ENCODE peak calls at places on chromosome 3, in eight cellular contexts. One of them, this sample, is unnamed.

GRCh38 chr3:194976049-194976451 is 290.4 kb downstream of the FAM43A start:
- DNase-seq in mesenchymal stem cell: no peak
- DNase-seq in mucosa of descending colon: no peak
- DNase-seq in Peyer's patch: no peak
- DNase-seq in SK-N-MC: no peak
- DNase-seq in IMR-90: no peak
- DNase-seq in uterus: no peak
- DNase-seq in esophagus muscularis mucosa: peak; percentile 83
- DNase-seq in this sample: no peak

GRCh38 chr3:128068156-128068620 is 16.0 kb downstream of the SEC61A1 start:
- DNase-seq in SK-N-MC: no peak
- DNase-seq in esophagus muscularis mucosa: peak; percentile 82
- DNase-seq in mesenchymal stem cell: peak; percentile 66
- DNase-seq in mucosa of descending colon: no peak
- DNase-seq in Peyer's patch: no peak
- DNase-seq in uterus: no peak
- DNase-seq in IMR-90: peak; percentile 55
- DNase-seq in this sample: no peak

GRCh38 chr3:35012210-35012609 is 627.1 kb upstream of the ARPP21 start:
- DNase-seq in Peyer's patch: no peak
- DNase-seq in IMR-90: no peak
- DNase-seq in mesenchymal stem cell: no peak
- DNase-seq in SK-N-MC: no peak
- DNase-seq in mucosa of descending colon: no peak
- DNase-seq in esophagus muscularis mucosa: no peak
- DNase-seq in uterus: no peak
- DNase-seq in this sample: no peak

GRCh38 chr3:170584585-170585007 is 1.3 kb downstream of the SLC7A14 start:
- DNase-seq in mesenchymal stem cell: peak; percentile 77
- DNase-seq in mucosa of descending colon: peak; percentile 79
- DNase-seq in Peyer's patch: peak; percentile 72
- DNase-seq in esophagus muscularis mucosa: no peak
- DNase-seq in IMR-90: peak; percentile 68
- DNase-seq in uterus: peak; percentile 42
- DNase-seq in SK-N-MC: peak; percentile 18
- DNase-seq in this sample: peak; percentile 68

GRCh38 chr3:138448631-138449030 is 14.2 kb downstream of the ESYT3 start:
- DNase-seq in Peyer's patch: no peak
- DNase-seq in mucosa of descending colon: no peak
- DNase-seq in uterus: peak; percentile 1
- DNase-seq in mesenchymal stem cell: no peak
- DNase-seq in IMR-90: no peak
- DNase-seq in esophagus muscularis mucosa: no peak
- DNase-seq in SK-N-MC: no peak
- DNase-seq in this sample: no peak

GRCh38 chr3:42063886-42064285 is 27.3 kb upstream of the TRAK1 start:
- DNase-seq in Peyer's patch: no peak
- DNase-seq in uterus: no peak
- DNase-seq in esophagus muscularis mucosa: no peak
- DNase-seq in IMR-90: peak; percentile 79
- DNase-seq in mesenchymal stem cell: peak; percentile 68
- DNase-seq in mucosa of descending colon: no peak
- DNase-seq in SK-N-MC: no peak
- DNase-seq in this sample: no peak

GRCh38 chr3:131360191-131360590 is 21.4 kb upstream of the NUDT16 start:
- DNase-seq in SK-N-MC: no peak
- DNase-seq in IMR-90: no peak
- DNase-seq in uterus: no peak
- DNase-seq in Peyer's patch: no peak
- DNase-seq in mucosa of descending colon: no peak
- DNase-seq in mesenchymal stem cell: no peak
- DNase-seq in esophagus muscularis mucosa: no peak
- DNase-seq in this sample: no peak

GRCh38 chr3:61560452-61561373 is 658 bp upstream of the PTPRG start:
- DNase-seq in Peyer's patch: peak; percentile 87
- DNase-seq in mesenchymal stem cell: peak; percentile 84
- DNase-seq in SK-N-MC: peak; percentile 66
- DNase-seq in mucosa of descending colon: peak; percentile 82
- DNase-seq in uterus: peak; percentile 84
- DNase-seq in IMR-90: peak; percentile 73
- DNase-seq in esophagus muscularis mucosa: peak; percentile 96
- DNase-seq in this sample: peak; percentile 84

GRCh38 chr3:112638327-112639020 is 2.5 kb downstream of the CCDC80 start:
- DNase-seq in SK-N-MC: no peak
- DNase-seq in Peyer's patch: no peak
- DNase-seq in mucosa of descending colon: no peak
- DNase-seq in esophagus muscularis mucosa: no peak
- DNase-seq in uterus: peak; percentile 58
- DNase-seq in IMR-90: no peak
- DNase-seq in mesenchymal stem cell: no peak
- DNase-seq in this sample: peak; percentile 46

GRCh38 chr3:138429665-138430064 is 4.8 kb upstream of the ESYT3 start:
- DNase-seq in mesenchymal stem cell: no peak
- DNase-seq in IMR-90: no peak
- DNase-seq in uterus: no peak
- DNase-seq in Peyer's patch: no peak
- DNase-seq in SK-N-MC: no peak
- DNase-seq in mucosa of descending colon: no peak
- DNase-seq in esophagus muscularis mucosa: no peak
- DNase-seq in this sample: no peak

GRCh38 chr3:122921791-122922651 is 105.5 kb downstream of the SEMA5B start:
- DNase-seq in mesenchymal stem cell: no peak
- DNase-seq in Peyer's patch: no peak
- DNase-seq in SK-N-MC: no peak
- DNase-seq in mucosa of descending colon: no peak
- DNase-seq in IMR-90: no peak
- DNase-seq in esophagus muscularis mucosa: no peak
- DNase-seq in uterus: no peak
- DNase-seq in this sample: no peak

GRCh38 chr3:31466016-31466415 is 66.7 kb upstream of the STT3B start:
- DNase-seq in uterus: no peak
- DNase-seq in mucosa of descending colon: no peak
- DNase-seq in mesenchymal stem cell: peak; percentile 28
- DNase-seq in esophagus muscularis mucosa: peak; percentile 2
- DNase-seq in IMR-90: no peak
- DNase-seq in SK-N-MC: no peak
- DNase-seq in Peyer's patch: no peak
- DNase-seq in this sample: no peak

GRCh38 chr3:27380433-27381357 is 11.5 kb upstream of the NEK10 start:
- DNase-seq in uterus: no peak
- DNase-seq in IMR-90: no peak
- DNase-seq in Peyer's patch: no peak
- DNase-seq in SK-N-MC: no peak
- DNase-seq in mesenchymal stem cell: no peak
- DNase-seq in mucosa of descending colon: no peak
- DNase-seq in esophagus muscularis mucosa: no peak
- DNase-seq in this sample: no peak

GRCh38 chr3:17639765-17640164 is 102.7 kb downstream of the TBC1D5 start:
- DNase-seq in mesenchymal stem cell: peak; percentile 95
- DNase-seq in uterus: peak; percentile 24
- DNase-seq in SK-N-MC: no peak
- DNase-seq in esophagus muscularis mucosa: no peak
- DNase-seq in mucosa of descending colon: no peak
- DNase-seq in IMR-90: peak; percentile 94
- DNase-seq in Peyer's patch: no peak
- DNase-seq in this sample: no peak

GRCh38 chr3:176584413-176585176 is 612.7 kb downstream of the TBL1XR1 start:
- DNase-seq in esophagus muscularis mucosa: no peak
- DNase-seq in IMR-90: peak; percentile 35
- DNase-seq in mucosa of descending colon: no peak
- DNase-seq in mesenchymal stem cell: peak; percentile 14
- DNase-seq in Peyer's patch: no peak
- DNase-seq in uterus: no peak
- DNase-seq in SK-N-MC: no peak
- DNase-seq in this sample: no peak

GRCh38 chr3:38047896-38048295 is 8.9 kb downstream of the DLEC1 start:
- DNase-seq in SK-N-MC: no peak
- DNase-seq in IMR-90: no peak
- DNase-seq in esophagus muscularis mucosa: no peak
- DNase-seq in Peyer's patch: no peak
- DNase-seq in uterus: no peak
- DNase-seq in mucosa of descending colon: no peak
- DNase-seq in mesenchymal stem cell: no peak
- DNase-seq in this sample: no peak

GRCh38 chr3:121592856-121593702 is at the start of gene FBXO40:
- DNase-seq in uterus: no peak
- DNase-seq in mesenchymal stem cell: no peak
- DNase-seq in SK-N-MC: no peak
- DNase-seq in esophagus muscularis mucosa: no peak
- DNase-seq in mucosa of descending colon: peak; percentile 16
- DNase-seq in Peyer's patch: peak; percentile 49
- DNase-seq in IMR-90: no peak
- DNase-seq in this sample: peak; percentile 78

GRCh38 chr3:5072100-5072816 is 49.8 kb upstream of the ARL8B start:
- DNase-seq in uterus: no peak
- DNase-seq in Peyer's patch: no peak
- DNase-seq in IMR-90: no peak
- DNase-seq in mesenchymal stem cell: no peak
- DNase-seq in mucosa of descending colon: no peak
- DNase-seq in SK-N-MC: no peak
- DNase-seq in esophagus muscularis mucosa: no peak
- DNase-seq in this sample: peak; percentile 66

GRCh38 chr3:134367412-134367811 is 6.8 kb downstream of the AMOTL2 start:
- DNase-seq in SK-N-MC: no peak
- DNase-seq in esophagus muscularis mucosa: no peak
- DNase-seq in uterus: no peak
- DNase-seq in IMR-90: no peak
- DNase-seq in mesenchymal stem cell: no peak
- DNase-seq in Peyer's patch: peak; percentile 45
- DNase-seq in mucosa of descending colon: no peak
- DNase-seq in this sample: no peak
- H3K36me3 ChIP-seq in SK-N-MC: peaks cover 90% of the 10 kb centered on the region
- H3K36me3 ChIP-seq in esophagus muscularis mucosa: peaks cover 94% of the 10 kb centered on the region
- H3K36me3 ChIP-seq in uterus: no peaks in the 10 kb centered on the region
- H3K36me3 ChIP-seq in IMR-90: peaks cover 90% of the 10 kb centered on the region
- H3K36me3 ChIP-seq in mesenchymal stem cell: peaks cover 80% of the 10 kb centered on the region
- H3K36me3 ChIP-seq in Peyer's patch: no peaks in the 10 kb centered on the region
- H3K36me3 ChIP-seq in mucosa of descending colon: no peaks in the 10 kb centered on the region
- H3K36me3 ChIP-seq in this sample: no peaks in the 10 kb centered on the region

GRCh38 chr3:43349759-43350158 is 63.4 kb downstream of the SNRK start:
- DNase-seq in mesenchymal stem cell: no peak
- DNase-seq in esophagus muscularis mucosa: no peak
- DNase-seq in SK-N-MC: no peak
- DNase-seq in Peyer's patch: no peak
- DNase-seq in IMR-90: peak; percentile 54
- DNase-seq in uterus: no peak
- DNase-seq in mucosa of descending colon: no peak
- DNase-seq in this sample: no peak

GRCh38 chr3:43346990-43347749 is 60.8 kb downstream of the SNRK start:
- DNase-seq in mesenchymal stem cell: peak; percentile 17
- DNase-seq in IMR-90: peak; percentile 21
- DNase-seq in mucosa of descending colon: peak; percentile 31
- DNase-seq in esophagus muscularis mucosa: no peak
- DNase-seq in SK-N-MC: no peak
- DNase-seq in Peyer's patch: peak; percentile 72
- DNase-seq in uterus: no peak
- DNase-seq in this sample: no peak

GRCh38 chr3:43347774-43348173 is 61.4 kb downstream of the SNRK start:
- DNase-seq in uterus: no peak
- DNase-seq in mucosa of descending colon: no peak
- DNase-seq in esophagus muscularis mucosa: no peak
- DNase-seq in SK-N-MC: no peak
- DNase-seq in mesenchymal stem cell: no peak
- DNase-seq in Peyer's patch: no peak
- DNase-seq in IMR-90: no peak
- DNase-seq in this sample: no peak

GRCh38 chr3:43345877-43346276 is 59.5 kb downstream of the SNRK start:
- DNase-seq in mucosa of descending colon: no peak
- DNase-seq in mesenchymal stem cell: no peak
- DNase-seq in SK-N-MC: no peak
- DNase-seq in Peyer's patch: no peak
- DNase-seq in esophagus muscularis mucosa: no peak
- DNase-seq in IMR-90: peak; percentile 69
- DNase-seq in uterus: no peak
- DNase-seq in this sample: no peak

GRCh38 chr3:43348852-43349574 is 62.7 kb downstream of the SNRK start:
- DNase-seq in mucosa of descending colon: no peak
- DNase-seq in SK-N-MC: no peak
- DNase-seq in IMR-90: no peak
- DNase-seq in mesenchymal stem cell: no peak
- DNase-seq in esophagus muscularis mucosa: no peak
- DNase-seq in Peyer's patch: no peak
- DNase-seq in uterus: no peak
- DNase-seq in this sample: no peak
- H3K36me3 ChIP-seq in mucosa of descending colon: no peaks in the 10 kb centered on the region
- H3K36me3 ChIP-seq in SK-N-MC: no peaks in the 10 kb centered on the region
- H3K36me3 ChIP-seq in IMR-90: peaks cover 30% of the 10 kb centered on the region
- H3K36me3 ChIP-seq in mesenchymal stem cell: peaks cover 29% of the 10 kb centered on the region
- H3K36me3 ChIP-seq in esophagus muscularis mucosa: peaks cover 76% of the 10 kb centered on the region
- H3K36me3 ChIP-seq in Peyer's patch: no peaks in the 10 kb centered on the region
- H3K36me3 ChIP-seq in uterus: no peaks in the 10 kb centered on the region
- H3K36me3 ChIP-seq in this sample: peaks cover 68% of the 10 kb centered on the region

GRCh38 chr3:32545305-32545704 is 25.4 kb downstream of the DYNC1LI1 start:
- DNase-seq in SK-N-MC: no peak
- DNase-seq in esophagus muscularis mucosa: no peak
- DNase-seq in uterus: no peak
- DNase-seq in mucosa of descending colon: no peak
- DNase-seq in IMR-90: no peak
- DNase-seq in mesenchymal stem cell: no peak
- DNase-seq in Peyer's patch: no peak
- DNase-seq in this sample: no peak

GRCh38 chr3:32542807-32543206 is 27.9 kb downstream of the DYNC1LI1 start:
- DNase-seq in mucosa of descending colon: no peak
- DNase-seq in SK-N-MC: no peak
- DNase-seq in uterus: no peak
- DNase-seq in esophagus muscularis mucosa: no peak
- DNase-seq in mesenchymal stem cell: no peak
- DNase-seq in IMR-90: no peak
- DNase-seq in Peyer's patch: no peak
- DNase-seq in this sample: no peak

GRCh38 chr3:32544894-32545293 is 25.8 kb downstream of the DYNC1LI1 start:
- DNase-seq in Peyer's patch: no peak
- DNase-seq in uterus: no peak
- DNase-seq in IMR-90: no peak
- DNase-seq in mesenchymal stem cell: peak; percentile 34
- DNase-seq in esophagus muscularis mucosa: no peak
- DNase-seq in SK-N-MC: no peak
- DNase-seq in mucosa of descending colon: no peak
- DNase-seq in this sample: no peak

DNA sequence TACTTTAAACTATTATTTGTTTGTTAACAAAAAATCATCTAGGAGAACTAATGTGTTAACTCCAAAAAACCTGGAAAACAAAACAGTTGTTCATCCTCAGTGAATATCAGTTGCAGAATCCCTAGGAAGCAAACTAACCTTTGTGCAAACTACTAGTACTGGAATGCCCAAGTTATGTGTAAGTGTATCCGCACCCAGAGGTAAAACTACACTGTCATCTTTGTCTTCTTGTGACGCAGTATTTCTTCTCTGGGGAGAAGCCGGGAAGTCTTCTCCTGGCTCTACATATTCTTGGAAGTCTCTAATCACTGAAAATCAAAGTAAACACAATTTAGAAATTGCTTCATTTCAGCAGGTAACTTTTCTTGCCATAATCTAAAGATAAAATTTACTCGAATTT is 29.8 kb downstream of the DYNC1LI1 start:
- DNase-seq in Peyer's patch: no peak
- DNase-seq in IMR-90: no peak
- DNase-seq in uterus: no peak
- DNase-seq in esophagus muscularis mucosa: no peak
- DNase-seq in SK-N-MC: no peak
- DNase-seq in mesenchymal stem cell: no peak
- DNase-seq in mucosa of descending colon: no peak
- DNase-seq in this sample: no peak
- H3K36me3 ChIP-seq in Peyer's patch: no peaks in the 10 kb centered on the region
- H3K36me3 ChIP-seq in IMR-90: peaks cover 2% of the 10 kb centered on the region
- H3K36me3 ChIP-seq in uterus: no peaks in the 10 kb centered on the region
- H3K36me3 ChIP-seq in esophagus muscularis mucosa: peaks cover 32% of the 10 kb centered on the region
- H3K36me3 ChIP-seq in SK-N-MC: peaks cover 3% of the 10 kb centered on the region
- H3K36me3 ChIP-seq in mesenchymal stem cell: no peaks in the 10 kb centered on the region
- H3K36me3 ChIP-seq in mucosa of descending colon: no peaks in the 10 kb centered on the region
- H3K36me3 ChIP-seq in this sample: no peaks in the 10 kb centered on the region

GRCh38 chr3:197874653-197875052 is 75.3 kb upstream of the RPL35A start:
- DNase-seq in SK-N-MC: no peak
- DNase-seq in mucosa of descending colon: no peak
- DNase-seq in mesenchymal stem cell: no peak
- DNase-seq in uterus: no peak
- DNase-seq in IMR-90: no peak
- DNase-seq in Peyer's patch: no peak
- DNase-seq in esophagus muscularis mucosa: no peak
- DNase-seq in this sample: no peak
- H3K36me3 ChIP-seq in SK-N-MC: peaks cover 76% of the 10 kb centered on the region
- H3K36me3 ChIP-seq in mucosa of descending colon: no peaks in the 10 kb centered on the region
- H3K36me3 ChIP-seq in mesenchymal stem cell: peaks cover 39% of the 10 kb centered on the region
- H3K36me3 ChIP-seq in uterus: no peaks in the 10 kb centered on the region
- H3K36me3 ChIP-seq in IMR-90: peaks cover 43% of the 10 kb centered on the region
- H3K36me3 ChIP-seq in Peyer's patch: no peaks in the 10 kb centered on the region
- H3K36me3 ChIP-seq in esophagus muscularis mucosa: peaks cover 88% of the 10 kb centered on the region
- H3K36me3 ChIP-seq in this sample: peaks cover 88% of the 10 kb centered on the region

This sample was measured in psoas muscle.